ENCODE peak calls at places on chromosomes 16 and 17, in four cellular contexts. Y is astrocyte, L is upper lobe of left lung, T is endodermal cell. O is an unnamed sample.

GRCh38 chr17:72152392-72152727 is 31.5 kb downstream of the SOX9 start:
- DNase-seq in Y (no peak), L (no peak), T (no peak), O (no peak)

GRCh38 chr16:80804451-80805383 is at the start of gene CDYL2:
- DNase-seq in Y (no peak), L (peak; percentile 64), T (peak; percentile 64), O (peak; percentile 23)

GRCh38 chr16:57608462-57609113 is 19.8 kb upstream of the ADGRG1 start:
- DNase-seq in Y (no peak), L (no peak), T (peak; percentile 41), O (no peak)

GRCh38 chr17:79951361-79952264 is 84.1 kb downstream of the TBC1D16 start:
- DNase-seq in Y (peak; percentile 92), L (peak; percentile 63), T (peak; percentile 77), O (no peak)

GRCh38 chr17:80284631-80285030 is 24.0 kb downstream of the RNF213 start:
- DNase-seq in Y (no peak), L (no peak), T (peak; percentile 87), O (no peak)

GRCh38 chr16:23079683-23080221 is 69.5 kb downstream of the USP31 start:
- DNase-seq in Y (no peak), L (no peak), T (no peak), O (peak; percentile 83)

GRCh38 chr16:143456-143855 is 5.0 kb upstream of the NPRL3 start:
- DNase-seq in Y (peak; percentile 6), L (no peak), T (no peak), O (peak; percentile 36)

GRCh38 chr17:80362428-80363119 is 52.4 kb upstream of the ENDOV start:
- DNase-seq in Y (peak; percentile 29), L (no peak), T (no peak), O (no peak)

GRCh38 chr17:45132302-45132568 is at the start of gene PLCD3:
- DNase-seq in Y (no peak), L (no peak), T (no peak), O (no peak)

GRCh38 chr16:22139008-22139407 is 23.3 kb upstream of the SDR42E2 start:
- DNase-seq in Y (no peak), L (peak; percentile 73), T (no peak), O (peak; percentile 58)

GRCh38 chr16:65235339-65236177 is 113.7 kb upstream of the CDH11 start:
- DNase-seq in Y (no peak), L (no peak), T (peak; percentile 81), O (no peak)

GRCh38 chr16:69072640-69072974 is 32.8 kb upstream of the HAS3 start:
- DNase-seq in Y (no peak), L (no peak), T (no peak), O (no peak)

GRCh38 chr17:74274703-74275340 is 788 bp downstream of the DNAI2 start:
- DNase-seq in Y (no peak), L (no peak), T (no peak), O (no peak)

GRCh38 chr16:2776500-2777139 is 460 bp downstream of the ELOB start:
- DNase-seq in Y (no peak), L (no peak), T (no peak), O (no peak)

GRCh38 chr16:19900590-19900989 is 15.9 kb upstream of the GPRC5B start:
- DNase-seq in Y (no peak), L (no peak), T (no peak), O (no peak)

GRCh38 chr16:19901164-19901563 is 16.5 kb upstream of the GPRC5B start:
- DNase-seq in Y (no peak), L (no peak), T (no peak), O (no peak)

GRCh38 chr16:19898924-19899604 is 14.4 kb upstream of the GPRC5B start:
- DNase-seq in Y (no peak), L (no peak), T (peak; percentile 89), O (peak; percentile 53)

GRCh38 chr16:19898166-19898565 is 13.5 kb upstream of the GPRC5B start:
- DNase-seq in Y (no peak), L (no peak), T (no peak), O (no peak)

DNA sequence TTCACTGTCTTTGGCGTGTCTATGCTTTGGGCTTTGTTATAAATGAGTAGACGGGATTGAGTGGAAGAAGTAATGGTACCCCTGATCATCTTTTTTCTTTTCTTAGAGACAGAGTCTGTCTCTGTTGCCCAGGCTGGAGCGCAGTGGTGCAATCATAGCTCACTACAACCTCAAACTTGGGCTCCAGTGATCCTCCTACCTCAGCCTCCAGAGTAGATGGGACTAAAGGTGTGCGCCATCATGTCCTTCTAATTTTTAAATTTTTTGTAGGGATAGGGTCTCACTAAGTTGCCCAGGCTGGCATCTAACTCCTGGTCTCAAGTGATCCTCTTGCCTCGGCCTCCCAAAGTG is 14.9 kb upstream of the GPRC5B start:
- DNase-seq in Y (no peak), L (no peak), T (no peak), O (no peak)
- TF ChIP-seq CTCF in Y (no peak), L (no peak), T (no peak), O (no peak)

GRCh38 chr17:58617563-58617962 is 74.3 kb downstream of the TEX14 start:
- DNase-seq in Y (no peak), L (no peak), T (no peak), O (no peak)
- H3K4me3 ChIP-seq in Y (no peak overlapping the region), L (no peak overlapping the region), T (no peak overlapping the region), O (no peak overlapping the region)

DNA sequence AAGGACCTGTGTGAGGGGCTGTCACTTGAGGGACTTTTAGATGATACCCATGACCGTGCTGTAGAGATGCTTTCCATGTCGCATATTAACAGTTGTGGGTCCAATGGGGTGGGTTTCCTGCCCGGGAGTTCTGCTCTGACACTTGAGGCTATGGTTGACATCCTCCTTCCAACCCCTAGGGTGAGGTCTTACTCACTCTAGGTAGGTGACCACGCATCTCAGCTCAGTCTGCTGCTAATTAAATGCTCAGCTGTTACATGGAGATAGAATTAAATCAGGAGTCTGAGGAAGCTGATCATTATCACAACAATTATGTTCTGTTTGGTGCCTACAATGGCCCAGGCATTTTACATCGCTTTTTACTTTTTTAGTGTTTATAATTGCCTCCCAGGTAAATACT is 40.2 kb downstream of the OSBPL7 start:
- DNase-seq in Y (no peak), L (no peak), T (no peak), O (no peak)
- H3K27me3 ChIP-seq in Y (peaks cover 43% of the 10 kb centered on the region), L (peaks cover 10% of the 10 kb centered on the region), T (peaks cover 84% of the 10 kb centered on the region), O (peaks cover 10% of the 10 kb centered on the region)

GRCh38 chr17:33777674-33778073 is 477.4 kb upstream of the CCL2 start:
- DNase-seq in Y (no peak), L (no peak), T (no peak), O (no peak)

GRCh38 chr17:33776903-33777302 is 478.2 kb upstream of the CCL2 start:
- DNase-seq in Y (no peak), L (no peak), T (no peak), O (no peak)

GRCh38 chr17:33778505-33779398 is 476.3 kb upstream of the CCL2 start:
- DNase-seq in Y (peak; percentile 35), L (peak; percentile 37), T (peak; percentile 85), O (peak; percentile 49)

GRCh38 chr17:33785281-33785680 is 469.8 kb upstream of the CCL2 start:
- DNase-seq in Y (no peak), L (no peak), T (no peak), O (no peak)

DNA sequence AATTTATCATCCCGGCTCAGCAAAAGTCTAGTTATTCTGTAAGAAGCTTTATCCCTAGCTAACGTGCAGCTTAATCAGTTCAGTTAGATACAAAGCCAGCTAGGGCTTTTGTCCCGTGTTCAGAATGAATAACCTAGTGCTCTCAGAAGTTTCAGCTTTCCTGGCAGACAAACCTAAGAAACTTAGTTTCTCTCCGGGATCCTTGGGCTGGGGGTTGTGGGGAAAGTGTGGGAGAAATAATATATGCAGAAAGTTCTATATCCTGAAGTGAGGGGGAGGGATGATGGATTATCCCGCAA is 475.7 kb upstream of the CCL2 start:
- DNase-seq in Y (no peak), L (no peak), T (no peak), O (no peak)
- TF ChIP-seq CTCF in Y (no peak), L (no peak), T (no peak), O (no peak)

GRCh38 chr17:63151981-63152523 is 186.0 kb downstream of the TANC2 start:
- DNase-seq in Y (peak; percentile 62), L (no peak), T (no peak), O (no peak)
- H3K4me3 ChIP-seq in Y (no peak overlapping the region), L (no peak overlapping the region), T (peak overlapping the region; percentile 50), O (no peak overlapping the region)

GRCh38 chr17:15943971-15944719 is 785 bp upstream of the ADORA2B start:
- DNase-seq in Y (no peak), L (no peak), T (peak; percentile 88), O (no peak)
- H3K27me3 ChIP-seq in Y (no peaks in the 10 kb centered on the region), L (no peaks in the 10 kb centered on the region), T (peaks cover 47% of the 10 kb centered on the region), O (no peaks in the 10 kb centered on the region)